ENCODE peak calls at places on chromosomes 5 and 9, in eight cellular contexts. One of them, this sample, is unnamed.

GRCh38 chr5:59709833-59710232 is 183.7 kb downstream of the PDE4D start:
- DNase-seq in tibial artery: no peak
- DNase-seq in ovary: no peak
- DNase-seq in IMR-90: peak; percentile 72
- DNase-seq in psoas muscle: no peak
- DNase-seq in tibial nerve: no peak
- DNase-seq in aorta: no peak
- DNase-seq in CD8-positive, alpha-beta T cell: no peak
- DNase-seq in this sample: no peak

GRCh38 chr9:138010274-138010800 is 132.8 kb downstream of the CACNA1B start:
- DNase-seq in psoas muscle: peak; percentile 9
- DNase-seq in tibial nerve: no peak
- DNase-seq in aorta: no peak
- DNase-seq in IMR-90: no peak
- DNase-seq in CD8-positive, alpha-beta T cell: no peak
- DNase-seq in ovary: peak; percentile 15
- DNase-seq in tibial artery: no peak
- DNase-seq in this sample: no peak

GRCh38 chr9:113580041-113580953 is 116.8 kb downstream of the RGS3 start:
- DNase-seq in tibial nerve: peak; percentile 53
- DNase-seq in aorta: peak; percentile 94
- DNase-seq in psoas muscle: peak; percentile 80
- DNase-seq in CD8-positive, alpha-beta T cell: peak; percentile 62
- DNase-seq in tibial artery: peak; percentile 97
- DNase-seq in IMR-90: peak; percentile 35
- DNase-seq in ovary: no peak
- DNase-seq in this sample: peak; percentile 40

GRCh38 chr5:149860801-149861322 is 83.7 kb downstream of the PDE6A start:
- DNase-seq in CD8-positive, alpha-beta T cell: no peak
- DNase-seq in tibial nerve: no peak
- DNase-seq in psoas muscle: no peak
- DNase-seq in IMR-90: no peak
- DNase-seq in ovary: no peak
- DNase-seq in tibial artery: no peak
- DNase-seq in aorta: no peak
- DNase-seq in this sample: no peak

GRCh38 chr9:127753148-127753547 is 18.1 kb upstream of the TOR2A start:
- DNase-seq in aorta: no peak
- DNase-seq in tibial artery: no peak
- DNase-seq in IMR-90: no peak
- DNase-seq in CD8-positive, alpha-beta T cell: no peak
- DNase-seq in psoas muscle: no peak
- DNase-seq in tibial nerve: no peak
- DNase-seq in ovary: no peak
- DNase-seq in this sample: no peak

GRCh38 chr9:133826289-133827085 is 88.3 kb upstream of the SARDH start:
- DNase-seq in psoas muscle: no peak
- DNase-seq in aorta: no peak
- DNase-seq in ovary: no peak
- DNase-seq in tibial nerve: no peak
- DNase-seq in IMR-90: peak; percentile 11
- DNase-seq in tibial artery: no peak
- DNase-seq in CD8-positive, alpha-beta T cell: no peak
- DNase-seq in this sample: no peak

GRCh38 chr9:116030532-116030931 is 123.1 kb upstream of the PAPPA start:
- DNase-seq in aorta: no peak
- DNase-seq in ovary: no peak
- DNase-seq in psoas muscle: no peak
- DNase-seq in tibial nerve: no peak
- DNase-seq in tibial artery: no peak
- DNase-seq in IMR-90: peak; percentile 15
- DNase-seq in CD8-positive, alpha-beta T cell: no peak
- DNase-seq in this sample: no peak

GRCh38 chr5:176396330-176396729 is 7.8 kb downstream of the HIGD2A start:
- DNase-seq in CD8-positive, alpha-beta T cell: no peak
- DNase-seq in tibial artery: no peak
- DNase-seq in psoas muscle: no peak
- DNase-seq in aorta: no peak
- DNase-seq in ovary: peak; percentile 42
- DNase-seq in tibial nerve: no peak
- DNase-seq in IMR-90: peak; percentile 31
- DNase-seq in this sample: no peak

GRCh38 chr9:98707158-98708102 is 1.3 kb downstream of the GABBR2 start:
- DNase-seq in aorta: peak; percentile 80
- DNase-seq in psoas muscle: no peak
- DNase-seq in CD8-positive, alpha-beta T cell: no peak
- DNase-seq in ovary: no peak
- DNase-seq in IMR-90: peak; percentile 85
- DNase-seq in tibial nerve: no peak
- DNase-seq in tibial artery: no peak
- DNase-seq in this sample: no peak

GRCh38 chr9:131608469-131609115 is 63.3 kb downstream of the PRRT1B start:
- DNase-seq in IMR-90: peak; percentile 87
- DNase-seq in aorta: peak; percentile 91
- DNase-seq in tibial artery: peak; percentile 91
- DNase-seq in tibial nerve: peak; percentile 38
- DNase-seq in psoas muscle: peak; percentile 84
- DNase-seq in CD8-positive, alpha-beta T cell: no peak
- DNase-seq in ovary: peak; percentile 75
- DNase-seq in this sample: no peak

GRCh38 chr5:92401492-92401891 is 1018.4 kb upstream of the ARRDC3 start:
- DNase-seq in tibial nerve: no peak
- DNase-seq in tibial artery: no peak
- DNase-seq in aorta: no peak
- DNase-seq in CD8-positive, alpha-beta T cell: no peak
- DNase-seq in ovary: no peak
- DNase-seq in IMR-90: peak; percentile 14
- DNase-seq in psoas muscle: no peak
- DNase-seq in this sample: no peak

GRCh38 chr9:5492965-5493364 is 17.4 kb upstream of the PDCD1LG2 start:
- DNase-seq in psoas muscle: no peak
- DNase-seq in tibial artery: no peak
- DNase-seq in IMR-90: no peak
- DNase-seq in CD8-positive, alpha-beta T cell: no peak
- DNase-seq in ovary: no peak
- DNase-seq in aorta: no peak
- DNase-seq in tibial nerve: no peak
- DNase-seq in this sample: no peak

GRCh38 chr5:149677721-149678120 is 52.4 kb upstream of the PPARGC1B start:
- DNase-seq in psoas muscle: no peak
- DNase-seq in CD8-positive, alpha-beta T cell: no peak
- DNase-seq in IMR-90: no peak
- DNase-seq in tibial artery: peak; percentile 74
- DNase-seq in ovary: no peak
- DNase-seq in aorta: no peak
- DNase-seq in tibial nerve: no peak
- DNase-seq in this sample: no peak

GRCh38 chr9:106945727-106946690 is 83.0 kb downstream of the ZNF462 start:
- DNase-seq in tibial nerve: no peak
- DNase-seq in ovary: no peak
- DNase-seq in CD8-positive, alpha-beta T cell: no peak
- DNase-seq in tibial artery: no peak
- DNase-seq in IMR-90: peak; percentile 91
- DNase-seq in aorta: no peak
- DNase-seq in psoas muscle: no peak
- DNase-seq in this sample: no peak

GRCh38 chr5:107619781-107620180 is 51.0 kb downstream of the EFNA5 start:
- DNase-seq in ovary: no peak
- DNase-seq in tibial artery: no peak
- DNase-seq in aorta: no peak
- DNase-seq in psoas muscle: no peak
- DNase-seq in CD8-positive, alpha-beta T cell: no peak
- DNase-seq in tibial nerve: no peak
- DNase-seq in IMR-90: no peak
- DNase-seq in this sample: no peak

GRCh38 chr5:136194611-136195010 is 1.6 kb upstream of the SMIM32 start:
- DNase-seq in aorta: no peak
- DNase-seq in tibial artery: peak; percentile 24
- DNase-seq in psoas muscle: no peak
- DNase-seq in ovary: no peak
- DNase-seq in IMR-90: no peak
- DNase-seq in CD8-positive, alpha-beta T cell: no peak
- DNase-seq in tibial nerve: no peak
- DNase-seq in this sample: no peak

GRCh38 chr9:116377179-116377790 is 223.7 kb downstream of the PAPPA start:
- DNase-seq in IMR-90: peak; percentile 75
- DNase-seq in psoas muscle: no peak
- DNase-seq in tibial artery: no peak
- DNase-seq in ovary: no peak
- DNase-seq in tibial nerve: no peak
- DNase-seq in aorta: no peak
- DNase-seq in CD8-positive, alpha-beta T cell: no peak
- DNase-seq in this sample: no peak

DNA sequence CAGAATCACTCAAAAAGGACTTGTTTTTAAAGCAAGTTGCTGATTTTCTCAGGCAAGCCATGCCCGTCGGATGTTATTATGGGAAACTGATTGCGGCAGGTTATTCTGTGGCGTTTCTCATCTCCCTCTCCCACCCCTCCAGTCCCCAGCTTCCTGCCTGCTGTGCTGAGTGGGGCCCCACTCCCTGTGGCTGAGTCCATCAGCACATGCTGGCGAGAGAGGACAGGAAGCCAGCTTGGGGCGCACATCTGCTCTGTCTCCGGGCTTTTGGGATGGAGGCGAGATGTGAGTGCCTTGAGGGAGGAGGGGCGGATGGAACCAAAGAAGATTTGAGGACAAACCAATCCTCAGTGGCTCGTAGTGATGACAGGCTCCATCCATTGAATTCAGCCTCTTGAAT is 108.0 kb downstream of the DAPK1 start:
- DNase-seq in tibial nerve: no peak
- DNase-seq in CD8-positive, alpha-beta T cell: no peak
- DNase-seq in psoas muscle: no peak
- DNase-seq in aorta: no peak
- DNase-seq in IMR-90: no peak
- DNase-seq in tibial artery: no peak
- DNase-seq in ovary: no peak
- DNase-seq in this sample: no peak
- H3K9me3 ChIP-seq in tibial nerve: no peaks in the 10 kb centered on the region
- H3K9me3 ChIP-seq in CD8-positive, alpha-beta T cell: no peaks in the 10 kb centered on the region
- H3K9me3 ChIP-seq in psoas muscle: no peaks in the 10 kb centered on the region
- H3K9me3 ChIP-seq in aorta: no peaks in the 10 kb centered on the region
- H3K9me3 ChIP-seq in IMR-90: no peaks in the 10 kb centered on the region
- H3K9me3 ChIP-seq in tibial artery: no peaks in the 10 kb centered on the region
- H3K9me3 ChIP-seq in ovary: no peaks in the 10 kb centered on the region
- H3K9me3 ChIP-seq in this sample: no peaks in the 10 kb centered on the region

GRCh38 chr5:71830626-71831539 is 111.8 kb downstream of the CARTPT start:
- DNase-seq in CD8-positive, alpha-beta T cell: no peak
- DNase-seq in tibial artery: peak; percentile 94
- DNase-seq in psoas muscle: peak; percentile 83
- DNase-seq in tibial nerve: peak; percentile 57
- DNase-seq in ovary: peak; percentile 86
- DNase-seq in IMR-90: peak; percentile 83
- DNase-seq in aorta: peak; percentile 95
- DNase-seq in this sample: no peak

GRCh38 chr5:71821029-71821428 is 102.0 kb downstream of the CARTPT start:
- DNase-seq in ovary: no peak
- DNase-seq in CD8-positive, alpha-beta T cell: no peak
- DNase-seq in aorta: no peak
- DNase-seq in IMR-90: no peak
- DNase-seq in tibial artery: no peak
- DNase-seq in psoas muscle: no peak
- DNase-seq in tibial nerve: no peak
- DNase-seq in this sample: no peak

GRCh38 chr5:71828641-71829040 is 109.6 kb downstream of the CARTPT start:
- DNase-seq in tibial nerve: no peak
- DNase-seq in CD8-positive, alpha-beta T cell: no peak
- DNase-seq in IMR-90: peak; percentile 71
- DNase-seq in aorta: no peak
- DNase-seq in tibial artery: no peak
- DNase-seq in ovary: no peak
- DNase-seq in psoas muscle: no peak
- DNase-seq in this sample: no peak

GRCh38 chr5:71829206-71829605 is 110.1 kb downstream of the CARTPT start:
- DNase-seq in psoas muscle: no peak
- DNase-seq in tibial artery: no peak
- DNase-seq in CD8-positive, alpha-beta T cell: no peak
- DNase-seq in tibial nerve: no peak
- DNase-seq in IMR-90: no peak
- DNase-seq in aorta: no peak
- DNase-seq in ovary: no peak
- DNase-seq in this sample: no peak

DNA sequence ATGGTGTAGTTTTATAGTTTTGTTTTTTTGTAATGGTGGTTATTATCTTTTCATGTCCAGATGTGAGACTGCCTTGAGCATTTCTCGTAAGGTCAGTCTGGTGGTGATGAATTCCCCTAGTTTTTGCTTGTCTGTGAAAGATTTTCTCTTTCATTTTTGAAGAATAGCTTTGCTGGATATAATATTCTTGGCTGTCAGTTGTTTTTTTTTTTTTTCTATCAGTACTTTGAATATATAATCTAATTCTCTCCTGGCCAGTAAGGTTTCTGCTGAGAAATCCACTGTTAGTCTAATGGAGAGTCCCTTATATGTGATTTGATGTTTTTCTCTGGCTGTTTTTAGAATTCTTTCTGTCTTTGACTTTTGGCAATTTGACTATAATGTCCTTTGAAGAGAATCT is 106.9 kb downstream of the CARTPT start:
- DNase-seq in psoas muscle: no peak
- DNase-seq in IMR-90: no peak
- DNase-seq in CD8-positive, alpha-beta T cell: no peak
- DNase-seq in tibial artery: no peak
- DNase-seq in ovary: no peak
- DNase-seq in tibial nerve: no peak
- DNase-seq in aorta: no peak
- DNase-seq in this sample: no peak
- H3K9me3 ChIP-seq in psoas muscle: peaks cover 26% of the 10 kb centered on the region
- H3K9me3 ChIP-seq in IMR-90: peaks cover 5% of the 10 kb centered on the region
- H3K9me3 ChIP-seq in CD8-positive, alpha-beta T cell: no peaks in the 10 kb centered on the region
- H3K9me3 ChIP-seq in tibial artery: peaks cover 22% of the 10 kb centered on the region
- H3K9me3 ChIP-seq in ovary: no peaks in the 10 kb centered on the region
- H3K9me3 ChIP-seq in tibial nerve: peaks cover 3% of the 10 kb centered on the region
- H3K9me3 ChIP-seq in aorta: no peaks in the 10 kb centered on the region
- H3K9me3 ChIP-seq in this sample: peaks cover 12% of the 10 kb centered on the region

GRCh38 chr5:141398608-141399007 is 861 bp downstream of the PCDHGB5 start:
- DNase-seq in tibial artery: no peak
- DNase-seq in aorta: no peak
- DNase-seq in tibial nerve: no peak
- DNase-seq in ovary: no peak
- DNase-seq in IMR-90: no peak
- DNase-seq in CD8-positive, alpha-beta T cell: no peak
- DNase-seq in psoas muscle: peak; percentile 52
- DNase-seq in this sample: no peak
- H3K9me3 ChIP-seq in tibial artery: peaks cover 98% of the 10 kb centered on the region
- H3K9me3 ChIP-seq in aorta: peaks cover 31% of the 10 kb centered on the region
- H3K9me3 ChIP-seq in tibial nerve: peaks cover 5% of the 10 kb centered on the region
- H3K9me3 ChIP-seq in ovary: peaks cover 10% of the 10 kb centered on the region
- H3K9me3 ChIP-seq in IMR-90: peaks cover 49% of the 10 kb centered on the region
- H3K9me3 ChIP-seq in CD8-positive, alpha-beta T cell: peaks cover 4% of the 10 kb centered on the region
- H3K9me3 ChIP-seq in psoas muscle: peaks cover 4% of the 10 kb centered on the region
- H3K9me3 ChIP-seq in this sample: peaks cover 2% of the 10 kb centered on the region

DNA sequence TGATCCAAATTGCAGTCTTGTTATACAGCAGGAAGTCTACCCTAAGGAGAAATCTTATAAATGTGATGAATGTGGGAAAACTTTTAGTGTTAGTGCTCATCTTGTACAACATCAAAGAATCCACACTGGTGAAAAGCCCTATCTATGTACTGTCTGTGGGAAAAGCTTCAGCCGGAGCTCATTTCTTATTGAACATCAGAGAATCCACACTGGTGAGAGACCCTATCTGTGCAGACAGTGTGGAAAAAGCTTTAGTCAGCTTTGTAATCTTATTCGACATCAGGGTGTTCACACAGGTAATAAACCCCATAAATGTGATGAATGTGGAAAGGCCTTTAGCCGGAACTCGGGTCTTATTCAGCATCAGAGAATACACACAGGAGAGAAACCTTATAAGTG is 10.4 kb downstream of the ZNF189 start:
- DNase-seq in tibial nerve: no peak
- DNase-seq in aorta: no peak
- DNase-seq in ovary: no peak
- DNase-seq in tibial artery: no peak
- DNase-seq in CD8-positive, alpha-beta T cell: no peak
- DNase-seq in psoas muscle: no peak
- DNase-seq in IMR-90: peak; percentile 20
- DNase-seq in this sample: no peak
- H3K9me3 ChIP-seq in tibial nerve: peaks cover 26% of the 10 kb centered on the region
- H3K9me3 ChIP-seq in aorta: peaks cover 13% of the 10 kb centered on the region
- H3K9me3 ChIP-seq in ovary: peaks cover 12% of the 10 kb centered on the region
- H3K9me3 ChIP-seq in tibial artery: peaks cover 97% of the 10 kb centered on the region
- H3K9me3 ChIP-seq in CD8-positive, alpha-beta T cell: peaks cover 59% of the 10 kb centered on the region
- H3K9me3 ChIP-seq in psoas muscle: peaks cover 99% of the 10 kb centered on the region
- H3K9me3 ChIP-seq in IMR-90: peaks cover 66% of the 10 kb centered on the region
- H3K9me3 ChIP-seq in this sample: peaks cover 45% of the 10 kb centered on the region